ENCODE peak calls at places on chromosomes 3 and 15, in four cellular contexts. Z is head of caudate nucleus, I is GM23248, M is fibroblast of pulmonary artery. C is an unnamed sample.

GRCh38 chr3:12974819-12975218 is 98.4 kb downstream of the IQSEC1 start:
- DNase-seq in Z (no peak), I (no peak), M (no peak), C (no peak)

GRCh38 chr3:128487813-128488635 is 5.0 kb downstream of the GATA2 start:
- DNase-seq in Z (peak), I (peak), M (peak), C (peak)

GRCh38 chr3:144645300-144645699 is 673.7 kb downstream of the DIPK2A start:
- DNase-seq in Z (no peak), I (no peak), M (no peak), C (no peak)

GRCh38 chr15:90650956-90651689 is 66.0 kb upstream of the BLM start:
- DNase-seq in Z (no peak), I (no peak), M (no peak), C (no peak)

GRCh38 chr15:25342629-25343028 is 96.2 kb downstream of the UBE3A start:
- DNase-seq in Z (no peak), I (no peak), M (no peak), C (no peak)

GRCh38 chr15:68407141-68407885 is 24.6 kb downstream of the ITGA11 start:
- DNase-seq in Z (no peak), I (no peak), M (peak), C (peak)

GRCh38 chr15:41848595-41848994 is 9.9 kb downstream of the PLA2G4B start:
- DNase-seq in Z (no peak), I (no peak), M (peak), C (no peak)

GRCh38 chr15:95025924-95026728 is 794.8 kb downstream of the MCTP2 start:
- DNase-seq in Z (peak), I (peak), M (peak), C (peak)

GRCh38 chr3:167740961-167741587 is 5.6 kb downstream of the SERPINI1 start:
- DNase-seq in Z (peak), I (peak), M (peak), C (peak)

GRCh38 chr15:31211353-31211752 is 109.8 kb upstream of the TRPM1 start:
- DNase-seq in Z (no peak), I (no peak), M (no peak), C (no peak)

GRCh38 chr3:194826594-194826993 is 140.9 kb downstream of the FAM43A start:
- DNase-seq in Z (no peak), I (no peak), M (no peak), C (no peak)

GRCh38 chr15:85691350-85692240 is 103.1 kb downstream of the KLHL25 start:
- DNase-seq in Z (no peak), I (no peak), M (no peak), C (no peak)

GRCh38 chr3:54374214-54374855 is 252.0 kb downstream of the CACNA2D3 start:
- DNase-seq in Z (no peak), I (peak), M (peak), C (no peak)

GRCh38 chr3:81716870-81717509 is 44.5 kb downstream of the GBE1 start:
- DNase-seq in Z (no peak), I (peak), M (peak), C (peak)

GRCh38 chr3:52614689-52615088 is 71.0 kb downstream of the PBRM1 start:
- DNase-seq in Z (no peak), I (peak), M (no peak), C (no peak)

GRCh38 chr15:41827290-41827879 is 507 bp upstream of the JMJD7 start:
- DNase-seq in Z (no peak), I (no peak), M (no peak), C (no peak)

GRCh38 chr3:189233225-189233858 is 61.6 kb downstream of the TPRG1 start:
- DNase-seq in Z (peak), I (peak), M (peak), C (peak)

GRCh38 chr3:19485267-19485666 is 337.0 kb downstream of the KCNH8 start:
- DNase-seq in Z (no peak), I (no peak), M (no peak), C (no peak)

GRCh38 chr3:79564192-79564591 is 203.6 kb downstream of the ROBO1 start:
- DNase-seq in Z (no peak), I (no peak), M (no peak), C (no peak)

GRCh38 chr3:153400641-153401040 is 238.6 kb downstream of the RAP2B start:
- DNase-seq in Z (no peak), I (peak), M (no peak), C (peak)

GRCh38 chr15:58862326-58862725 is 71.2 kb downstream of the SLTM start:
- DNase-seq in Z (no peak), I (no peak), M (no peak), C (no peak)

GRCh38 chr3:192897005-192897404 is 20.7 kb downstream of the MB21D2 start:
- DNase-seq in Z (no peak), I (no peak), M (no peak), C (no peak)

C was measured in fibroblast of the aortic adventitia.